ENCODE peak calls at places on chromosome 3, in six cellular contexts. K, B, I, Y, O and E are unnamed samples.

GRCh38 chr3:171874251-171874679 is 31.1 kb downstream of the TMEM212 start:
- DNase-seq in K (peak), B (peak), I (peak), Y (no peak), O (no peak), E (peak)

GRCh38 chr3:95189348-95189747 is 1126.5 kb downstream of the NSUN3 start:
- DNase-seq in K (no peak), B (no peak), I (no peak), Y (no peak), O (no peak), E (no peak)

GRCh38 chr3:29972594-29972993 is 633.8 kb upstream of the TGFBR2 start:
- DNase-seq in K (peak), B (no peak), I (peak), Y (no peak), O (no peak), E (peak)

GRCh38 chr3:88189361-88189810 is 39.6 kb downstream of the C3orf38 start:
- DNase-seq in K (no peak), B (no peak), I (no peak), Y (no peak), O (no peak), E (no peak)

GRCh38 chr3:3089017-3089416 is 21.2 kb downstream of the IL5RA start:
- DNase-seq in K (no peak), B (no peak), I (no peak), Y (no peak), O (no peak), E (no peak)

GRCh38 chr3:18747383-18747782 is 322.2 kb upstream of the SATB1 start:
- DNase-seq in K (no peak), B (no peak), I (no peak), Y (no peak), O (no peak), E (no peak)

GRCh38 chr3:115710799-115711198 is 87.5 kb downstream of the GAP43 start:
- DNase-seq in K (no peak), B (no peak), I (no peak), Y (no peak), O (no peak), E (peak)

GRCh38 chr3:184568918-184569829 is 7.6 kb downstream of the EPHB3 start:
- DNase-seq in K (peak), B (peak), I (peak), Y (peak), O (peak), E (peak)

GRCh38 chr3:151479452-151479851 is 18.6 kb upstream of the IGSF10 start:
- DNase-seq in K (no peak), B (no peak), I (no peak), Y (no peak), O (no peak), E (no peak)

GRCh38 chr3:73625124-73625665 is 454 bp upstream of the PDZRN3 start:
- DNase-seq in K (no peak), B (no peak), I (no peak), Y (peak), O (no peak), E (peak)

GRCh38 chr3:57956833-57957174 is 51.4 kb upstream of the FLNB start:
- DNase-seq in K (no peak), B (no peak), I (no peak), Y (no peak), O (no peak), E (no peak)

GRCh38 chr3:64299206-64299605 is 73.9 kb upstream of the PRICKLE2 start:
- DNase-seq in K (no peak), B (no peak), I (no peak), Y (no peak), O (no peak), E (no peak)

GRCh38 chr3:141308588-141309218 is 59.6 kb upstream of the ZBTB38 start:
- DNase-seq in K (no peak), B (peak), I (no peak), Y (peak), O (peak), E (peak)

GRCh38 chr3:152376351-152377183 is 107.8 kb downstream of the MBNL1 start:
- DNase-seq in K (no peak), B (peak), I (peak), Y (no peak), O (no peak), E (peak)

GRCh38 chr3:194569252-194569651 is 64.0 kb downstream of the TMEM44 start:
- DNase-seq in K (no peak), B (no peak), I (no peak), Y (no peak), O (no peak), E (no peak)

GRCh38 chr3:178714971-178715832 is 179.0 kb downstream of the KCNMB2 start:
- DNase-seq in K (no peak), B (no peak), I (no peak), Y (no peak), O (no peak), E (no peak)

GRCh38 chr3:197958346-197958745 is 1.7 kb upstream of the LMLN start:
- DNase-seq in K (no peak), B (no peak), I (no peak), Y (no peak), O (no peak), E (no peak)

GRCh38 chr3:197961582-197961945 is 1.5 kb downstream of the LMLN start:
- DNase-seq in K (no peak), B (no peak), I (no peak), Y (no peak), O (no peak), E (no peak)

GRCh38 chr3:197959500-197959890 is 522 bp upstream of the LMLN start:
- DNase-seq in K (no peak), B (no peak), I (no peak), Y (no peak), O (no peak), E (no peak)

GRCh38 chr3:197960694-197961581 is 921 bp downstream of the LMLN start:
- DNase-seq in K (no peak), B (no peak), I (no peak), Y (no peak), O (no peak), E (peak)

DNA sequence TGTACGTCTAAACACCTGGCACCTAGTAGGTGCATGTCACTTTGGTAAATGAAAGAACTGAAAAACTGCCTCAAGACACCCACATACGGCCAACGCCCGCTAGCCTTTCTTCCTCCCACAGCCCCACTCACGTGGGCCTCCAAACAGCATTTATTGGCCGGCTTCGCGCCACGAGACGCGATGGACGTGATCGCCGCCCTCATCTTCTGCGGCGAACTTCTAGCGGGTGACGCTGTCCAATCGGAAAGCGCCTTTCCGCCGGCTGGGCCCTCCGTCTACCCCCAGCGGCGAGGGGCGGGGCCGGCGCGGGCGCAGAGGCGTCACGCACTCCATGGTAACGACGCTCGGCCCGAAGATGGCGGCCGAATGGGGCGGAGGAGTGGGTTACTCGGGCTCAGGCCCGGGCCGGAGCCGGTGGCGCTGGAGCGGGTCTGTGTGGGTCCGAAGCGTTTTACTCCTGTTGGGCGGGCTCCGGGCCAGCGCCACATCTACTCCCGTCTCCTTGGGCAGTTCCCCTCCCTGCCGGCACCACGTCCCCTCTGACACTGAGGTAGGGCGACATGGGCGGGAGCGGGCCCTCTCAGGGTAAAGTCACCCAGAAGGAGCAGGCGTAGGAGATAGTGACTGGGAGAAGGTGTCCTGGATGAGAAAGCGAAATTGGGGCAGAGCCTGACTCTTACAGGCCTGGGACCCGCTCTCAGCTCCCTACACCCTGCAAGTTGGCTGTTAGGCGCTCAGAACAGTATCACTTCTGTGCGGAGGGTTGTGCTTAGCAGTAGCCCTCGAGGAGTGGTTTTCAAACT is at the start of gene LMLN:
- DNase-seq in K (peak), B (peak), I (peak), Y (peak), O (no peak), E (peak)
- TF ChIP-seq CTCF in K (no peak), B (no peak), I (no peak), Y (no peak), O (no peak), E (no peak)

GRCh38 chr3:195801251-195802183 is 10.2 kb downstream of the MUC4 start:
- DNase-seq in K (no peak), B (no peak), I (no peak), Y (no peak), O (no peak), E (no peak)

GRCh38 chr3:195802261-195802701 is 9.4 kb downstream of the MUC4 start:
- DNase-seq in K (no peak), B (no peak), I (no peak), Y (no peak), O (no peak), E (no peak)

GRCh38 chr3:195805181-195805580 is 6.5 kb downstream of the MUC4 start:
- DNase-seq in K (no peak), B (no peak), I (no peak), Y (no peak), O (no peak), E (no peak)

GRCh38 chr3:195803309-195803908 is 8.3 kb downstream of the MUC4 start:
- DNase-seq in K (peak), B (no peak), I (no peak), Y (no peak), O (no peak), E (peak)

GRCh38 chr3:195802795-195803194 is 8.9 kb downstream of the MUC4 start:
- DNase-seq in K (no peak), B (no peak), I (no peak), Y (no peak), O (no peak), E (peak)
- H3K4me3 ChIP-seq in K (no peak), B (no peak), I (no peak), Y (peak), O (no peak), E (peak)

GRCh38 chr3:190444576-190445145 is 5.0 kb downstream of the TMEM207 start:
- DNase-seq in K (no peak), B (peak), I (no peak), Y (no peak), O (no peak), E (peak)

GRCh38 chr3:190442240-190442639 is 7.5 kb downstream of the TMEM207 start:
- DNase-seq in K (no peak), B (no peak), I (no peak), Y (no peak), O (no peak), E (no peak)

GRCh38 chr3:190444036-190444435 is 5.7 kb downstream of the TMEM207 start:
- DNase-seq in K (no peak), B (no peak), I (no peak), Y (no peak), O (no peak), E (no peak)

GRCh38 chr3:190446492-190447301 is 3.0 kb downstream of the TMEM207 start:
- DNase-seq in K (no peak), B (no peak), I (no peak), Y (no peak), O (no peak), E (peak)

GRCh38 chr3:190443257-190443656 is 6.4 kb downstream of the TMEM207 start:
- DNase-seq in K (no peak), B (peak), I (no peak), Y (no peak), O (no peak), E (peak)
- TF ChIP-seq CTCF in K (peak), B (peak), I (peak), Y (no peak), O (peak), E (peak)

GRCh38 chr3:126284258-126284904 is 72.8 kb downstream of the KLF15 start:
- DNase-seq in K (no peak), B (peak), I (no peak), Y (no peak), O (peak), E (no peak)
- H3K4me3 ChIP-seq in K (no peak), B (no peak), I (no peak), Y (no peak), O (no peak), E (no peak)

GRCh38 chr3:108662141-108662738 is 72.7 kb downstream of the DZIP3 start:
- DNase-seq in K (peak), B (peak), I (peak), Y (no peak), O (peak), E (peak)

GRCh38 chr3:108664266-108664665 is 74.7 kb downstream of the DZIP3 start:
- DNase-seq in K (no peak), B (no peak), I (peak), Y (no peak), O (no peak), E (peak)

GRCh38 chr3:108667312-108667711 is 77.8 kb downstream of the DZIP3 start:
- DNase-seq in K (no peak), B (no peak), I (no peak), Y (no peak), O (no peak), E (no peak)

DNA sequence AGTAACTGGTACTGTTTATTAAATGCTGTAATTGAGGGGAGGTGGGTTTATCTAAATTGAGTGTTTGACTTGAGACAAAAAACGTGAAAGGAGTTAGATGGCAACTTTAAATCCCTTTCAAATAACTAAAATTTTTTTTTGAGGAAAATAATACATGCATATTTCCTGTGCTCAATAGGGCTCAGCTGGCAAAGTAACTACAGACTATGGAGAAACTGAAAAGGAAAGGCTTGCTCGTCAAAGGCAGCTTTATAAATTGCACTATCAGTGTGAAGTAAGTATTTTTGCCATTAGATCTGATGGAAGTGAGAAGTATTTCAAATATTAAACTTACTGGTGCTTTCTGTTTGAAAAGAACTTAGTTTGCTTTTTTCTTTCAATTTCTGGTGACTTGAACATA is 72.2 kb downstream of the DZIP3 start:
- DNase-seq in K (no peak), B (no peak), I (no peak), Y (no peak), O (no peak), E (no peak)
- TF ChIP-seq CTCF in K (no peak), B (no peak), I (no peak), Y (no peak), O (no peak), E (no peak)

GRCh38 chr3:27728195-27729087 is 6.3 kb upstream of the EOMES start:
- DNase-seq in K (no peak), B (no peak), I (no peak), Y (no peak), O (no peak), E (no peak)
- H3K4me3 ChIP-seq in K (no peak), B (no peak), I (no peak), Y (peak), O (no peak), E (no peak)

DNA sequence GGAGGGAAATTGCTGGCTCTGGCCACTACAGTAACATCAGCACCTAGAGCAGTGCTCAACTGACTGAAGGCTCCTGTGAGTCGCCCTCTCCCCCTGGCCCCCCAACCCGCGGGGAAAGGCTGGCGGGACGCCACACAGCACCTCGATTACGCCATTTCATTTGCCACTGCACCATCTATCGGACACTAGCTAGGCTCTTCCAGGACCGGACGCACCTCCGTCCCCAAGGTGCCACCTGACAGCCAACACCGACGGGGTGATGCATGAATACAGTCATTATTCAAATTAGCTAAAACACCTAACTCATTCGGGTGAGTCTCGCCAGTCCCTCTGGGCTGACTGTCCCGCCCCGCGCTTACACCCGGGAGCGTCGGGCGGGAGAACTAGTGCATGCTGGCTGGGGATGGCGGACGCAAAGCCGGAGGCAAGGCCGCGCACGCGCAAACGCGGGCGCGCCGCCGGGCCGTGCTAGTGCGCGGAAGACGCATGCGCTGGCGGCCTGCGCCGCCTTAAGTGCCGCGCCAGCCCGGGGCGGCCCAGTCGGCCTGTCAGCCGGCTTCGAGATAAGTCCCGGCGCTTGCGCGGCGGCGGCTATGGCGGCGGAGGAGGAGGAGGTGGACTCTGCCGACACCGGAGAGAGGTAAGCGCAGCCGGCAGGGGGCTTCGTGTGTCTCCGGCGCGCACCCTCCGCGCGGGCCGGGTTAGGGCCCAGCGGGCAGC is at the start of gene ABHD5:
- DNase-seq in K (peak), B (peak), I (peak), Y (peak), O (peak), E (peak)
- TF ChIP-seq CTCF in K (peak), B (peak), I (peak), Y (peak), O (no peak), E (peak)

GRCh38 chr3:192259661-192260060 is 467.7 kb downstream of the FGF12 start:
- DNase-seq in K (no peak), B (no peak), I (no peak), Y (no peak), O (no peak), E (no peak)
- H3K4me3 ChIP-seq in K (no peak), B (no peak), I (no peak), Y (no peak), O (no peak), E (no peak)

GRCh38 chr3:158109804-158110657 is at the start of gene RSRC1:
- DNase-seq in K (peak), B (peak), I (peak), Y (peak), O (peak), E (peak)
- TF ChIP-seq CTCF in K (no peak), B (no peak), I (no peak), Y (no peak), O (no peak), E (no peak)